ENCODE peak calls at places on chromosomes 4 and X, in six cellular contexts. One of them, this sample, is unnamed.

GRCh38 chr4:73311428-73311827 is 52.8 kb upstream of the ANKRD17 start:
- DNase-seq in fibroblast of pulmonary artery: peak; percentile 61
- DNase-seq in endothelial cell of umbilical vein: peak; percentile 65
- DNase-seq in ovary: no peak
- DNase-seq in psoas muscle: no peak
- DNase-seq in BE2C: no peak
- DNase-seq in this sample: peak; percentile 58

GRCh38 chr4:76028242-76028859 is 5.1 kb upstream of the CXCL10 start:
- DNase-seq in fibroblast of pulmonary artery: peak; percentile 38
- DNase-seq in endothelial cell of umbilical vein: peak; percentile 72
- DNase-seq in ovary: no peak
- DNase-seq in psoas muscle: no peak
- DNase-seq in BE2C: no peak
- DNase-seq in this sample: peak; percentile 11

GRCh38 chrX:17020828-17021821 is 74.7 kb downstream of the REPS2 start:
- DNase-seq in fibroblast of pulmonary artery: no peak
- DNase-seq in endothelial cell of umbilical vein: no peak
- DNase-seq in ovary: no peak
- DNase-seq in psoas muscle: no peak
- DNase-seq in BE2C: no peak
- DNase-seq in this sample: no peak

GRCh38 chr4:169015237-169015636 is 5.2 kb upstream of the CBR4 start:
- DNase-seq in fibroblast of pulmonary artery: no peak
- DNase-seq in endothelial cell of umbilical vein: no peak
- DNase-seq in ovary: no peak
- DNase-seq in psoas muscle: peak; percentile 25
- DNase-seq in BE2C: peak; percentile 55
- DNase-seq in this sample: no peak

GRCh38 chrX:43450355-43450754 is 205.7 kb upstream of the MAOA start:
- DNase-seq in fibroblast of pulmonary artery: no peak
- DNase-seq in endothelial cell of umbilical vein: no peak
- DNase-seq in ovary: no peak
- DNase-seq in psoas muscle: no peak
- DNase-seq in BE2C: no peak
- DNase-seq in this sample: no peak

GRCh38 chrX:103918050-103918449 is 44.4 kb upstream of the TMSB15B start:
- DNase-seq in fibroblast of pulmonary artery: peak; percentile 68
- DNase-seq in endothelial cell of umbilical vein: peak; percentile 59
- DNase-seq in ovary: peak; percentile 51
- DNase-seq in psoas muscle: peak; percentile 28
- DNase-seq in BE2C: peak; percentile 58
- DNase-seq in this sample: peak; percentile 37

GRCh38 chr4:35725131-35725530 is 519.2 kb downstream of the ARAP2 start:
- DNase-seq in fibroblast of pulmonary artery: no peak
- DNase-seq in endothelial cell of umbilical vein: no peak
- DNase-seq in ovary: no peak
- DNase-seq in psoas muscle: no peak
- DNase-seq in BE2C: no peak
- DNase-seq in this sample: no peak

GRCh38 chr4:184762100-184762499 is 28.2 kb upstream of the CENPU start:
- DNase-seq in fibroblast of pulmonary artery: no peak
- DNase-seq in endothelial cell of umbilical vein: no peak
- DNase-seq in ovary: no peak
- DNase-seq in psoas muscle: no peak
- DNase-seq in BE2C: no peak
- DNase-seq in this sample: no peak

GRCh38 chr4:60743654-60744053 is 456.5 kb upstream of the ADGRL3 start:
- DNase-seq in fibroblast of pulmonary artery: no peak
- DNase-seq in endothelial cell of umbilical vein: no peak
- DNase-seq in ovary: no peak
- DNase-seq in psoas muscle: no peak
- DNase-seq in BE2C: no peak
- DNase-seq in this sample: no peak

GRCh38 chr4:164718817-164719216 is 35.1 kb upstream of the SMIM31 start:
- DNase-seq in fibroblast of pulmonary artery: no peak
- DNase-seq in endothelial cell of umbilical vein: no peak
- DNase-seq in ovary: no peak
- DNase-seq in psoas muscle: no peak
- DNase-seq in BE2C: no peak
- DNase-seq in this sample: no peak

GRCh38 chr4:164716901-164717300 is 37.0 kb upstream of the SMIM31 start:
- DNase-seq in fibroblast of pulmonary artery: no peak
- DNase-seq in endothelial cell of umbilical vein: no peak
- DNase-seq in ovary: no peak
- DNase-seq in psoas muscle: no peak
- DNase-seq in BE2C: no peak
- DNase-seq in this sample: no peak
- TF ChIP-seq CTCF in fibroblast of pulmonary artery: no peak
- TF ChIP-seq CTCF in endothelial cell of umbilical vein: no peak
- TF ChIP-seq CTCF in ovary: no peak
- TF ChIP-seq CTCF in psoas muscle: no peak
- TF ChIP-seq CTCF in BE2C: no peak
- TF ChIP-seq CTCF in this sample: no peak

GRCh38 chrX:74434336-74434735 is 13.0 kb downstream of the SLC16A2 start:
- DNase-seq in fibroblast of pulmonary artery: no peak
- DNase-seq in endothelial cell of umbilical vein: no peak
- DNase-seq in ovary: no peak
- DNase-seq in psoas muscle: no peak
- DNase-seq in BE2C: no peak
- DNase-seq in this sample: no peak
- H3K4me3 ChIP-seq in fibroblast of pulmonary artery: no peak overlapping the region
- H3K4me3 ChIP-seq in endothelial cell of umbilical vein: no peak overlapping the region
- H3K4me3 ChIP-seq in ovary: no peak overlapping the region
- H3K4me3 ChIP-seq in psoas muscle: no peak overlapping the region
- H3K4me3 ChIP-seq in BE2C: no peak overlapping the region
- H3K4me3 ChIP-seq in this sample: no peak overlapping the region

DNA sequence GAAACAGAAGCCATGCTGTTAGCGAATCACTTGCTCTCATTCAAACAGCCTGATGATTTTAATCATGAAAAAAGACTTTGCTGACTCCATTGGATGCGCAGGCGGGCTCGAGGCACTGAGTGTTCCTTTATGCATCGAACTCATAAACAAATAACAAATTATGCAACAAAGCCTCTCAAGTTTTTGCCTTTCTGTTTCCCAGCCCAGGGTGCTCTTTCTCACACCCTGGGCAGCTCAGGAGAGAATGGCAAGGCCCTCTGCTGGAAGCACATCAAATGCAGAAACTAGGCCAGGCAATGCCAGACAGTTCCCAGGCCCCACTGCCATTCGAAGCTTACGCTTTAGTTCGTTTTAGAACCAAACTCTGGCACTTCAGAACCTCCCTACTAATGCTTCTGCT is 19.8 kb downstream of the ETNPPL start:
- DNase-seq in fibroblast of pulmonary artery: no peak
- DNase-seq in endothelial cell of umbilical vein: no peak
- DNase-seq in ovary: no peak
- DNase-seq in psoas muscle: no peak
- DNase-seq in BE2C: no peak
- DNase-seq in this sample: no peak
- TF ChIP-seq CTCF in fibroblast of pulmonary artery: no peak
- TF ChIP-seq CTCF in endothelial cell of umbilical vein: no peak
- TF ChIP-seq CTCF in ovary: no peak
- TF ChIP-seq CTCF in psoas muscle: no peak
- TF ChIP-seq CTCF in BE2C: peak; percentile 19
- TF ChIP-seq CTCF in this sample: no peak

GRCh38 chrX:97326456-97326855 is 442.7 kb downstream of the RPA4 start:
- DNase-seq in fibroblast of pulmonary artery: no peak
- DNase-seq in endothelial cell of umbilical vein: no peak
- DNase-seq in ovary: no peak
- DNase-seq in psoas muscle: no peak
- DNase-seq in BE2C: no peak
- DNase-seq in this sample: no peak
- H3K4me3 ChIP-seq in fibroblast of pulmonary artery: no peak overlapping the region
- H3K4me3 ChIP-seq in endothelial cell of umbilical vein: no peak overlapping the region
- H3K4me3 ChIP-seq in ovary: no peak overlapping the region
- H3K4me3 ChIP-seq in psoas muscle: no peak overlapping the region
- H3K4me3 ChIP-seq in BE2C: no peak overlapping the region
- H3K4me3 ChIP-seq in this sample: no peak overlapping the region

DNA sequence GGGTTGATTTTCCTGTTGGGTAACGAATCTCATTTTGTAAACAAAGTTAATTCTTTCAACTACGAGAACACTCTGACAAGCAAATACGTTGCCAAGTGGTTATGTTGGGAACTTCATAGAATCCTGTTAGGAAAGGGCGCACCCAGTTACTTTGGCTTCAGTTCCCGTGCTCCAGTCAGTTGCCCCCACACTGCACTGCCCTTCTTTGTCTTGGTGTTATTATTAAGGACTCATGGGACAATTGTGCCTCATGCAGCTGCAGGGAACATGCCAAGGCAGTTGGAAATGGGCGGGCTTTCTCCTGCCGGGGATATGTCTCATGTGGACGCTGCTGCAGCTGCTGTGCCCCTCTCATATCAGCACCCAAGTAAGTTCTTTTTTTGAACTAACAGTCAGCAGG is 28.9 kb downstream of the OFD1 start:
- DNase-seq in fibroblast of pulmonary artery: no peak
- DNase-seq in endothelial cell of umbilical vein: no peak
- DNase-seq in ovary: no peak
- DNase-seq in psoas muscle: no peak
- DNase-seq in BE2C: no peak
- DNase-seq in this sample: no peak
- TF ChIP-seq CTCF in fibroblast of pulmonary artery: no peak
- TF ChIP-seq CTCF in endothelial cell of umbilical vein: no peak
- TF ChIP-seq CTCF in ovary: no peak
- TF ChIP-seq CTCF in psoas muscle: no peak
- TF ChIP-seq CTCF in BE2C: no peak
- TF ChIP-seq CTCF in this sample: no peak

DNA sequence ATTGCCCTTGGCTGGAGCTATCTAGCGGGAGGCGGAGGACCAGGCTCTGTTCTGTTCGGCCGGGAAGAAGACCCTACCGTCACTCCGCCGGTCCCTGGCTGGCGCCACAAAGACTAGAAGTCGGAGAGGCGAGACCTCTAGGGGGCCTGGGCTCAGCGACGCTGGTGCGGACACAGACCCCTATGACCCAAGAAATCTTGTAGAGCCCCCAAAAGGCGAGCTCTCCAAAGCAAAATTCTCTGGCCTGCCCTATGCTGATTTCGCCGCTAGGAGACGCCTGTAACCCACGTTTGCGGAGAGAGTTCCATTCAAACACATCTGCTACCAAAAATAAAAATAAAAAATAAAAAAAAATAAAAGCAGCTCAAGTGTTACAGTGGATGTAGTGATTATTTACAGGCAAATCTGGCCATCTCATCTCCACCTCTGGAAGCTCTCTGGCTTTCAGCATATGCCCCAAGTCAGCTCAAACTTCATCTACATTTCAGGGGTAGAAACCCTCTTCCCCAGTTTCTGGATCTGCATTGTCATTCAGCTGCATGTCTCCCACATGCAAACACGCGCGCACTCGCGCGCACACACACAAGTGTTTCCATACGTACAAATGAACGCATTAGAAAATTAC is 2.4 kb upstream of the PCDH10 start:
- DNase-seq in fibroblast of pulmonary artery: peak; percentile 75
- DNase-seq in endothelial cell of umbilical vein: peak; percentile 88
- DNase-seq in ovary: peak; percentile 43
- DNase-seq in psoas muscle: no peak
- DNase-seq in BE2C: peak; percentile 81
- DNase-seq in this sample: no peak
- H3K4me3 ChIP-seq in fibroblast of pulmonary artery: peak overlapping the region; percentile 70
- H3K4me3 ChIP-seq in endothelial cell of umbilical vein: peak overlapping the region; percentile 77
- H3K4me3 ChIP-seq in ovary: peak overlapping the region; percentile 40
- H3K4me3 ChIP-seq in psoas muscle: peak overlapping the region; percentile 62
- H3K4me3 ChIP-seq in BE2C: peak overlapping the region; percentile 72
- H3K4me3 ChIP-seq in this sample: peak overlapping the region; percentile 54

GRCh38 chr4:177566691-177567090 is 124.5 kb upstream of the AGA start:
- DNase-seq in fibroblast of pulmonary artery: no peak
- DNase-seq in endothelial cell of umbilical vein: no peak
- DNase-seq in ovary: no peak
- DNase-seq in psoas muscle: no peak
- DNase-seq in BE2C: no peak
- DNase-seq in this sample: no peak

GRCh38 chr4:177574446-177574845 is 132.2 kb upstream of the AGA start:
- DNase-seq in fibroblast of pulmonary artery: peak; percentile 21
- DNase-seq in endothelial cell of umbilical vein: no peak
- DNase-seq in ovary: no peak
- DNase-seq in psoas muscle: no peak
- DNase-seq in BE2C: no peak
- DNase-seq in this sample: no peak

GRCh38 chr4:177573487-177573886 is 131.2 kb upstream of the AGA start:
- DNase-seq in fibroblast of pulmonary artery: peak; percentile 70
- DNase-seq in endothelial cell of umbilical vein: no peak
- DNase-seq in ovary: no peak
- DNase-seq in psoas muscle: no peak
- DNase-seq in BE2C: no peak
- DNase-seq in this sample: peak; percentile 84

DNA sequence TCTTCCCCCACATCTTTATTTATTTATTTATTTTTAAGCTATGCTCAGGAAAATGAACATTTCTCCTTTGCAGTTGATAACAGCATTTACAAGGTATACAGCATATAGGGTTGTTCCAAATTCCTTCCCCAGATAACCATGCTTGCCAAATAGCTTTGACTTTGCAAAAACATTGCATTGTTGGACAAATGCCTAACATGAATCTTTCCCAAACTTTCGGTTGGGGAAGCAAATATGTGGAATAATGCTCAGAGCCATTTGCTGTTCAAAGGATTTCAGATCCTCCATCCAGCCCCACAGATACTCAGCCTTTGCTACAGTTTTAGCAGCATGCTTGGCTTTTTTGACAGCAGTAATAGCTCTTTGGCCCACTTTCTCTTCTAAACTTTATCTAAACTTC is 127.2 kb upstream of the AGA start:
- DNase-seq in fibroblast of pulmonary artery: peak; percentile 45
- DNase-seq in endothelial cell of umbilical vein: no peak
- DNase-seq in ovary: no peak
- DNase-seq in psoas muscle: no peak
- DNase-seq in BE2C: no peak
- DNase-seq in this sample: peak; percentile 36
- TF ChIP-seq CTCF in fibroblast of pulmonary artery: no peak
- TF ChIP-seq CTCF in endothelial cell of umbilical vein: no peak
- TF ChIP-seq CTCF in ovary: no peak
- TF ChIP-seq CTCF in psoas muscle: no peak
- TF ChIP-seq CTCF in BE2C: no peak
- TF ChIP-seq CTCF in this sample: no peak

GRCh38 chrX:109782994-109783711 is 50.1 kb upstream of the ACSL4 start:
- DNase-seq in fibroblast of pulmonary artery: no peak
- DNase-seq in endothelial cell of umbilical vein: peak; percentile 1
- DNase-seq in ovary: no peak
- DNase-seq in psoas muscle: no peak
- DNase-seq in BE2C: no peak
- DNase-seq in this sample: no peak
- H3K4me3 ChIP-seq in fibroblast of pulmonary artery: no peak overlapping the region
- H3K4me3 ChIP-seq in endothelial cell of umbilical vein: no peak overlapping the region
- H3K4me3 ChIP-seq in ovary: no peak overlapping the region
- H3K4me3 ChIP-seq in psoas muscle: no peak overlapping the region
- H3K4me3 ChIP-seq in BE2C: no peak overlapping the region
- H3K4me3 ChIP-seq in this sample: no peak overlapping the region

GRCh38 chr4:148438047-148438446 is 4.2 kb downstream of the NR3C2 start:
- DNase-seq in fibroblast of pulmonary artery: no peak
- DNase-seq in endothelial cell of umbilical vein: no peak
- DNase-seq in ovary: no peak
- DNase-seq in psoas muscle: no peak
- DNase-seq in BE2C: no peak
- DNase-seq in this sample: no peak
- TF ChIP-seq CTCF in fibroblast of pulmonary artery: no peak
- TF ChIP-seq CTCF in endothelial cell of umbilical vein: no peak
- TF ChIP-seq CTCF in ovary: no peak
- TF ChIP-seq CTCF in psoas muscle: no peak
- TF ChIP-seq CTCF in BE2C: no peak
- TF ChIP-seq CTCF in this sample: no peak

DNA sequence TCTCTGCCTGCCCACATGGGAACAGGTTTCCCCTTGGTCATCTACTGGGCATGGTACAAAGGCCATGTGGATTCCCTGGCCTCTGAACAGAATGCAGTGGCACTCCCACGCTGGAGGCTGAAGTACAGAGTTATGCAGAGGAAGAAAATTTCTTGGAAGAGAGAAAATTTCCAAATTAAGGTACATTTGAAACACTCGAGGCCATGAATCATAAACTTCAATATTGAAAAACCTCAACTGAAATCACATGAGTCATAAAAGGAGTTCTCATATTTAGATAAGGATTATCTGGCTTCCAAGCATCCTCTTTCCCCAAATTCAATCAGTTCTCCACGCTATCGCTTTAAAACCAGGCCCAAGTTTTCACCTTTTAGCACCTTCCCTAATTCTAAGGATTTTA is 28.1 kb upstream of the TXK start:
- DNase-seq in fibroblast of pulmonary artery: peak; percentile 62
- DNase-seq in endothelial cell of umbilical vein: no peak
- DNase-seq in ovary: no peak
- DNase-seq in psoas muscle: no peak
- DNase-seq in BE2C: no peak
- DNase-seq in this sample: no peak
- H3K4me3 ChIP-seq in fibroblast of pulmonary artery: no peak overlapping the region
- H3K4me3 ChIP-seq in endothelial cell of umbilical vein: no peak overlapping the region
- H3K4me3 ChIP-seq in ovary: no peak overlapping the region
- H3K4me3 ChIP-seq in psoas muscle: no peak overlapping the region
- H3K4me3 ChIP-seq in BE2C: no peak overlapping the region
- H3K4me3 ChIP-seq in this sample: no peak overlapping the region